ENCODE peak calls at places on chromosomes 6 and 20, in nine cellular contexts. Z is T-helper 2 cell; R is T-cell; D is EL; N is GF-D8; O is HepG2; E is hypothalamus; P is ELR; L is central memory CD4-positive, alpha-beta T cell. K is an unnamed sample.

GRCh38 chr20:258269-258858 is 840 bp downstream of the DEFB132 start:
- DNase-seq in D (no peak), E (no peak), Z (no peak), L (no peak), N (no peak), O (no peak), P (no peak), R (no peak), K (no peak)

GRCh38 chr20:3080939-3081388 is 3.6 kb downstream of the AVP start:
- DNase-seq in O (no peak), E (no peak), P (peak; percentile 72), D (peak; percentile 70), L (no peak), N (no peak), Z (no peak), R (no peak), K (no peak)

GRCh38 chr6:12608016-12608860 is 108.3 kb upstream of the PHACTR1 start:
- DNase-seq in Z (no peak), P (peak; percentile 71), L (no peak), O (no peak), E (no peak), N (no peak), R (no peak), D (peak; percentile 70), K (no peak)

GRCh38 chr6:29005183-29005885 is at the start of gene ZNF311:
- DNase-seq in N (peak; percentile 84), Z (no peak), R (no peak), L (peak; percentile 29), P (peak; percentile 62), D (peak; percentile 65), O (no peak), E (no peak), K (peak; percentile 89)

GRCh38 chr6:161396539-161396938 is 122.7 kb upstream of the AGPAT4 start:
- DNase-seq in R (no peak), D (no peak), Z (no peak), N (no peak), E (no peak), L (no peak), P (no peak), O (no peak), K (no peak)

GRCh38 chr6:122530440-122531046 is 58.9 kb upstream of the SERINC1 start:
- DNase-seq in R (peak; percentile 58), L (peak; percentile 56), D (peak; percentile 60), E (no peak), O (peak; percentile 69), Z (peak; percentile 14), N (peak; percentile 36), P (peak; percentile 75), K (peak; percentile 50)

GRCh38 chr6:90233994-90234393 is 62.6 kb downstream of the BACH2 start:
- DNase-seq in P (no peak), O (no peak), D (no peak), L (peak; percentile 86), E (no peak), Z (peak; percentile 48), N (no peak), R (peak; percentile 81), K (no peak)

GRCh38 chr6:135638108-135638507 is 140.6 kb upstream of the AHI1 start:
- DNase-seq in R (no peak), L (no peak), P (no peak), O (no peak), Z (no peak), E (no peak), N (no peak), D (no peak), K (no peak)

GRCh38 chr20:11880694-11881093 is 37.0 kb upstream of the BTBD3 start:
- DNase-seq in R (no peak), N (no peak), Z (no peak), L (no peak), O (peak; percentile 24), D (no peak), E (no peak), P (no peak), K (no peak)

GRCh38 chr20:4435210-4435609 is 286.5 kb upstream of the PRND start:
- DNase-seq in P (peak; percentile 22), L (no peak), N (no peak), D (peak; percentile 69), R (no peak), Z (no peak), E (no peak), O (no peak), K (no peak)

GRCh38 chr6:133503330-133503729 is 262.2 kb downstream of the EYA4 start:
- DNase-seq in L (no peak), Z (no peak), E (no peak), P (no peak), O (no peak), N (no peak), R (no peak), D (no peak), K (no peak)

GRCh38 chr6:82573200-82573972 is 209.8 kb downstream of the TPBG start:
- DNase-seq in R (no peak), O (no peak), E (no peak), Z (no peak), P (no peak), N (no peak), L (no peak), D (no peak), K (no peak)

GRCh38 chr6:15396808-15397207 is 150.9 kb downstream of the JARID2 start:
- DNase-seq in R (no peak), P (no peak), O (no peak), L (no peak), N (no peak), D (no peak), Z (no peak), E (no peak), K (no peak)

GRCh38 chr6:88843040-88843439 is 120.4 kb downstream of the RNGTT start:
- DNase-seq in O (no peak), Z (no peak), R (no peak), N (no peak), L (no peak), E (no peak), P (peak; percentile 20), D (peak; percentile 68), K (no peak)

GRCh38 chr6:11298651-11299420 is 66.4 kb upstream of the NEDD9 start:
- DNase-seq in O (peak; percentile 98), R (no peak), E (no peak), L (no peak), Z (no peak), D (no peak), P (no peak), N (no peak), K (no peak)

GRCh38 chr6:15827492-15828255 is 164.8 kb upstream of the DTNBP1 start:
- DNase-seq in Z (no peak), D (no peak), L (no peak), N (no peak), E (no peak), R (no peak), O (no peak), P (no peak), K (peak; percentile 47)

GRCh38 chr6:87276624-87277023 is 45.8 kb upstream of the SMIM8 start:
- DNase-seq in O (no peak), N (no peak), E (no peak), R (no peak), P (no peak), L (no peak), Z (no peak), D (no peak), K (no peak)

GRCh38 chr6:95091823-95092436 is 485.4 kb upstream of the MANEA start:
- DNase-seq in O (peak; percentile 41), P (peak; percentile 44), R (no peak), D (peak; percentile 2), E (no peak), L (no peak), Z (no peak), N (peak; percentile 22), K (peak; percentile 44)

GRCh38 chr20:47237715-47238114 is 118.8 kb downstream of the ZMYND8 start:
- DNase-seq in P (no peak), N (no peak), D (no peak), O (no peak), L (no peak), Z (no peak), R (no peak), E (no peak), K (no peak)

K was measured in erythroblast.